ENCODE peak calls at places on chromosomes 6 and 20, in five cellular contexts. V, T, S, R and K are unnamed samples.

GRCh38 chr6:88704980-88705379 is 258.4 kb downstream of the RNGTT start:
- DNase-seq in V (no peak), T (no peak), S (no peak), R (no peak), K (no peak)

GRCh38 chr20:11124849-11125505 is 451.2 kb upstream of the JAG1 start:
- DNase-seq in V (no peak), T (no peak), S (peak), R (no peak), K (no peak)

GRCh38 chr6:35483892-35484645 is 12.8 kb downstream of the TEAD3 start:
- DNase-seq in V (no peak), T (no peak), S (no peak), R (no peak), K (no peak)

GRCh38 chr6:43771858-43772570 is 2.0 kb downstream of the VEGFA start:
- DNase-seq in V (peak), T (no peak), S (no peak), R (peak), K (no peak)

GRCh38 chr20:6811262-6811661 is 43.8 kb downstream of the BMP2 start:
- DNase-seq in V (no peak), T (no peak), S (no peak), R (no peak), K (no peak)

GRCh38 chr6:150756170-150756569 is 109.3 kb upstream of the MTHFD1L start:
- DNase-seq in V (no peak), T (no peak), S (no peak), R (no peak), K (no peak)

GRCh38 chr20:16352321-16352720 is 220.9 kb downstream of the KIF16B start:
- DNase-seq in V (no peak), T (no peak), S (no peak), R (no peak), K (no peak)

GRCh38 chr6:35148167-35148741 is 7.1 kb upstream of the TCP11 start:
- DNase-seq in V (no peak), T (peak), S (peak), R (no peak), K (no peak)